ENCODE peak calls at places on chromosomes 7 and 10, in nine cellular contexts. I is hepatocyte, J is fibroblast of the aortic adventitia, E is Calu3, H is WERI-Rb-1, Q is K562, V is HL-60, S is stomach, Y is fibroblast of mammary gland. D is an unnamed sample.

GRCh38 chr10:6299234-6299633 is 96.5 kb downstream of the PFKFB3 start:
- DNase-seq in I (peak), J (no peak), E (peak), H (no peak), Q (peak), V (no peak), S (peak), Y (no peak), D (no peak)

GRCh38 chr10:65894379-65894778 is 1031.5 kb upstream of the LRRTM3 start:
- DNase-seq in I (no peak), J (no peak), E (no peak), H (no peak), Q (no peak), V (no peak), S (no peak), Y (no peak), D (no peak)

GRCh38 chr7:95330194-95331003 is 6.1 kb upstream of the PON1 start:
- DNase-seq in I (no peak), J (peak), E (no peak), H (no peak), Q (no peak), V (no peak), S (no peak), Y (peak), D (no peak)

GRCh38 chr10:21756707-21757600 is 222.9 kb downstream of the MLLT10 start:
- DNase-seq in I (no peak), J (no peak), E (no peak), H (no peak), Q (no peak), V (no peak), S (no peak), Y (no peak), D (no peak)

GRCh38 chr7:104552102-104552501 is 223.7 kb downstream of the LHFPL3 start:
- DNase-seq in I (peak), J (peak), E (peak), H (no peak), Q (peak), V (peak), S (peak), Y (peak), D (peak)

GRCh38 chr7:74174606-74175082 is 488 bp downstream of the EIF4H start:
- DNase-seq in I (peak), J (peak), E (peak), H (peak), Q (no peak), V (peak), S (peak), Y (peak), D (peak)

GRCh38 chr10:131997366-131998049 is 15.8 kb upstream of the BNIP3 start:
- DNase-seq in I (peak), J (peak), E (peak), H (no peak), Q (no peak), V (no peak), S (peak), Y (peak), D (peak)

GRCh38 chr7:69114374-69114773 is 483.9 kb upstream of the AUTS2 start:
- DNase-seq in I (no peak), J (no peak), E (no peak), H (no peak), Q (no peak), V (no peak), S (no peak), Y (peak), D (no peak)

GRCh38 chr7:51899611-51900010 is 583.0 kb upstream of the COBL start:
- DNase-seq in I (no peak), J (no peak), E (no peak), H (no peak), Q (no peak), V (no peak), S (no peak), Y (no peak), D (no peak)

GRCh38 chr10:68075550-68076004 is 494 bp upstream of the HERC4 start:
- DNase-seq in I (no peak), J (no peak), E (no peak), H (no peak), Q (no peak), V (no peak), S (no peak), Y (no peak), D (no peak)

GRCh38 chr7:84455788-84456187 is 261.2 kb upstream of the SEMA3A start:
- DNase-seq in I (no peak), J (peak), E (no peak), H (no peak), Q (no peak), V (no peak), S (no peak), Y (peak), D (no peak)

GRCh38 chr7:137669706-137670105 is 177.1 kb downstream of the DGKI start:
- DNase-seq in I (no peak), J (peak), E (no peak), H (no peak), Q (no peak), V (no peak), S (no peak), Y (peak), D (no peak)

GRCh38 chr10:69202332-69202731 is 17.8 kb upstream of the HKDC1 start:
- DNase-seq in I (no peak), J (peak), E (no peak), H (no peak), Q (no peak), V (no peak), S (no peak), Y (peak), D (no peak)

GRCh38 chr10:27944005-27944404 is 54.9 kb downstream of the ODAD2 start:
- DNase-seq in I (no peak), J (no peak), E (no peak), H (no peak), Q (no peak), V (no peak), S (no peak), Y (no peak), D (no peak)

GRCh38 chr10:49649294-49649693 is 30.2 kb upstream of the C10orf53 start:
- DNase-seq in I (no peak), J (no peak), E (no peak), H (no peak), Q (no peak), V (peak), S (peak), Y (no peak), D (peak)

GRCh38 chr7:108310351-108310750 is 145.9 kb downstream of the NRCAM start:
- DNase-seq in I (no peak), J (peak), E (no peak), H (no peak), Q (no peak), V (no peak), S (no peak), Y (peak), D (no peak)

GRCh38 chr7:38195804-38196595 is 18.0 kb downstream of the STARD3NL start:
- DNase-seq in I (no peak), J (peak), E (no peak), H (no peak), Q (no peak), V (no peak), S (no peak), Y (peak), D (no peak)

GRCh38 chr10:73857446-73857845 is 16.9 kb downstream of the CAMK2G start:
- DNase-seq in I (no peak), J (no peak), E (no peak), H (no peak), Q (no peak), V (no peak), S (no peak), Y (no peak), D (no peak)

GRCh38 chr7:48096273-48096672 is 7.2 kb downstream of the UPP1 start:
- DNase-seq in I (no peak), J (no peak), E (no peak), H (no peak), Q (no peak), V (no peak), S (no peak), Y (no peak), D (no peak)

GRCh38 chr7:35695987-35696386 is 1.1 kb upstream of the HERPUD2 start:
- DNase-seq in I (no peak), J (no peak), E (no peak), H (no peak), Q (no peak), V (no peak), S (no peak), Y (no peak), D (no peak)

GRCh38 chr7:27995228-27995627 is 185.4 kb downstream of the JAZF1 start:
- DNase-seq in I (no peak), J (no peak), E (no peak), H (no peak), Q (no peak), V (no peak), S (no peak), Y (no peak), D (no peak)

GRCh38 chr7:3140834-3141233 is 97.2 kb upstream of the CARD11 start:
- DNase-seq in I (no peak), J (no peak), E (no peak), H (no peak), Q (no peak), V (no peak), S (no peak), Y (no peak), D (no peak)

GRCh38 chr7:131438969-131439368 is 111.3 kb downstream of the MKLN1 start:
- DNase-seq in I (no peak), J (no peak), E (no peak), H (no peak), Q (no peak), V (no peak), S (no peak), Y (no peak), D (no peak)

GRCh38 chr7:117673367-117673766 is 193.5 kb downstream of the CFTR start:
- DNase-seq in I (peak), J (peak), E (peak), H (no peak), Q (no peak), V (no peak), S (peak), Y (no peak), D (no peak)

GRCh38 chr7:117675519-117676137 is 195.8 kb downstream of the CFTR start:
- DNase-seq in I (no peak), J (peak), E (no peak), H (no peak), Q (no peak), V (no peak), S (no peak), Y (no peak), D (no peak)

GRCh38 chr7:117674617-117675016 is 194.8 kb downstream of the CFTR start:
- DNase-seq in I (no peak), J (no peak), E (no peak), H (no peak), Q (no peak), V (no peak), S (no peak), Y (no peak), D (no peak)

GRCh38 chr7:117672433-117672832 is 192.6 kb downstream of the CFTR start:
- DNase-seq in I (no peak), J (no peak), E (no peak), H (no peak), Q (no peak), V (no peak), S (no peak), Y (no peak), D (no peak)

DNA sequence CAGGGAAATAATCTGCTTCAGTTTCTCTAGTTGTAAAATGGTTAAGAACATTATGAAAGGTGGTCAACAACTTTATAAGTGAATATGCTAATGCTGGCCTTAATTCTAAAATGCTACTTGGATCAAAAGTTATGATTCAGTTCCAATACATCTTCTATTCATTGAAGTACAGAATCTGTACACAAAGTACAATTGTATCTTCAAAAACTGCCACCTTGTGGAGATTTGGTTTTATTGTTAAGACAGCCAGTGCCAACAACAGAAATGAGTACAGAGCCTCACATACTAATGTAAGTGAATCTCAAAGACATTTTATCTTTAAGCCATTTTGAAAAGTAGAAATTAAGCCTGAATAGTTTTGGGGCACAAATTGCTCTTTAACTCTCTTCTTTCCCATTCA is 194.0 kb downstream of the CFTR start:
- DNase-seq in I (peak), J (peak), E (no peak), H (no peak), Q (no peak), V (no peak), S (no peak), Y (peak), D (no peak)
- TF ChIP-seq CTCF in I (peak), J (peak), E (no peak), H (no peak), Q (no peak), V (no peak), S (no peak), Y (peak), D (no peak)

DNA sequence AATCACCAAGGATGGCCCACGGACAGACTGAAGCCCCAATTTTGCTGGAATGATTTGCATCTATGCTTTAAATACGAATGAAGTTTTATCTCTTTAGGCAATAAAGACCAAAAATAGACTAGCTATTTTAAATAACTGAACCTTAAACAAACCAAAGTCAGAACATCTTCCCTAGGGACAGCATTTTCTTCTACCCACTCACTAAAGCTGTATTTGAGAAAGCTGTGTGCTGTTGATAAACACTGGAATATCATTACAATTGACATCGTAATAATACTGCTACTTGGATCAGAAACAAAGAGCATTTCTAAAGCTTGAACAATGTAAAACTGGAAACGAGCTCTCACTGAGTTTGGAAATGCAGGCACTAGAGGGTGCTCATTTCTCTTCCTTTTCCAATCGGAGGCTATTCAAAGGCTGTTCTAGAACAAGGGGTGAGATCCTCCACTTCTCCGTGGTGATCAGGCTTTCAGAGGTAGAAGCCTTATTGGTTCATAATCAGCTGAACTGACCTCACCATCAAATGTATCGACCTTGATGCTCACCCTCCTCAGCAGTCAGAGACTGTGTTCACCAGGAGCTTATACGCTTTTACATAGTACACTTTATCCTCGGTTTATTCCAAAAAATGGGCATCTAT is 225.3 kb upstream of the PRSS1 start:
- DNase-seq in I (no peak), J (no peak), E (no peak), H (no peak), Q (no peak), V (no peak), S (no peak), Y (no peak), D (no peak)
- TF ChIP-seq CTCF in I (peak), J (peak), E (no peak), H (no peak), Q (no peak), V (no peak), S (no peak), Y (peak), D (no peak)

GRCh38 chr7:1794888-1795542 is 124.9 kb downstream of the ELFN1 start:
- DNase-seq in I (no peak), J (no peak), E (no peak), H (no peak), Q (no peak), V (no peak), S (no peak), Y (no peak), D (no peak)
- TF ChIP-seq CTCF in I (no peak), J (peak), E (no peak), H (peak), Q (peak), V (no peak), S (no peak), Y (peak), D (no peak)

GRCh38 chr10:122126763-122127659 is 138.0 kb downstream of the TACC2 start:
- DNase-seq in I (peak), J (peak), E (peak), H (no peak), Q (no peak), V (no peak), S (no peak), Y (peak), D (no peak)

GRCh38 chr10:122130474-122131110 is 140.5 kb upstream of the BTBD16 start:
- DNase-seq in I (no peak), J (no peak), E (no peak), H (no peak), Q (no peak), V (no peak), S (no peak), Y (no peak), D (no peak)

GRCh38 chr10:122124808-122125207 is 135.8 kb downstream of the TACC2 start:
- DNase-seq in I (no peak), J (no peak), E (no peak), H (no peak), Q (no peak), V (no peak), S (no peak), Y (no peak), D (no peak)

GRCh38 chr10:122127943-122128342 is 139.0 kb downstream of the TACC2 start:
- DNase-seq in I (peak), J (no peak), E (no peak), H (peak), Q (no peak), V (no peak), S (no peak), Y (no peak), D (no peak)

GRCh38 chr10:122128357-122128756 is 139.4 kb downstream of the TACC2 start:
- DNase-seq in I (no peak), J (peak), E (no peak), H (no peak), Q (no peak), V (no peak), S (peak), Y (no peak), D (no peak)
- TF ChIP-seq CTCF in I (no peak), J (no peak), E (no peak), H (no peak), Q (no peak), V (no peak), S (no peak), Y (peak), D (no peak)

DNA sequence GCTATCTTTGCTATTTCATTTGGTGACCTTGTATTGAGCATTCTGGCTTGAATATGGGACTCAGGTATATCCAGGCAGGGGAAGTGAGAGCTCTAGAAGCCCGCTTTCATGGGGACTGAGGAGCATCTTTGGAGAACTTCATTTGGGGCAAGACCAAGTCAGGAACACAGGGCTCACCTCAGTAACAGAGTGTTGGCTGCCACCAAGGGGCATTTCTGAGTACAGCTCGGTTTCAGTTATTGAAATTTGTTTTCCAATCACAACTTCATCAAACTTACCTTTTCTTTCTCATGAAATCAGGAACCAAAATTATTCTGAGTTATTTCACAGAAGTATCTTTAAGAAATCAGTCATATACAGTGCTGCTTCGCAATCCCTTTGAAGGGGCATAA is 337.2 kb downstream of the C7orf25 start:
- DNase-seq in I (no peak), J (peak), E (no peak), H (no peak), Q (no peak), V (no peak), S (no peak), Y (peak), D (no peak)
- TF ChIP-seq CTCF in I (peak), J (peak), E (no peak), H (peak), Q (no peak), V (no peak), S (no peak), Y (peak), D (no peak)

DNA sequence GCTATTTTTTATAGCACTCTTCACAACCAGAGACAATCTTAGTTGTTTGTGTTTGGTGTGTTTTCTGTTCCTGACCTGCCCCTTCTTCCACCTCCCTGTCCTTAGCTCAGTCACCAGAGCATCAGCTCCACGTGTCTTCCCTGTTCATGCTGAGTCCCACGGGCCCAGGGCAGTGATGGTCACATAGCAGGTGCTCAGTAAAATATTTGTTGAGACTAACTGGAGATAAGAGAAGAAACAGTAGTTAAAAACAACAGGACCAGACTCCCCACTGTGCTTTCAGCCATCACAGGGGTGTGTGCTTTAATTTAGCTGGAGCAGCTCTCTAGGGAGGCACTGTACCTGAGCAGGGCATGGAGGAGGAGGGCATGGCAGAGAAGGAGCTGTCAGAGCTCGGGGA is 307.3 kb upstream of the ZNF32 start:
- DNase-seq in I (no peak), J (no peak), E (no peak), H (no peak), Q (no peak), V (no peak), S (no peak), Y (no peak), D (no peak)
- TF ChIP-seq CTCF in I (no peak), J (no peak), E (no peak), H (no peak), Q (no peak), V (no peak), S (no peak), Y (no peak), D (no peak)

DNA sequence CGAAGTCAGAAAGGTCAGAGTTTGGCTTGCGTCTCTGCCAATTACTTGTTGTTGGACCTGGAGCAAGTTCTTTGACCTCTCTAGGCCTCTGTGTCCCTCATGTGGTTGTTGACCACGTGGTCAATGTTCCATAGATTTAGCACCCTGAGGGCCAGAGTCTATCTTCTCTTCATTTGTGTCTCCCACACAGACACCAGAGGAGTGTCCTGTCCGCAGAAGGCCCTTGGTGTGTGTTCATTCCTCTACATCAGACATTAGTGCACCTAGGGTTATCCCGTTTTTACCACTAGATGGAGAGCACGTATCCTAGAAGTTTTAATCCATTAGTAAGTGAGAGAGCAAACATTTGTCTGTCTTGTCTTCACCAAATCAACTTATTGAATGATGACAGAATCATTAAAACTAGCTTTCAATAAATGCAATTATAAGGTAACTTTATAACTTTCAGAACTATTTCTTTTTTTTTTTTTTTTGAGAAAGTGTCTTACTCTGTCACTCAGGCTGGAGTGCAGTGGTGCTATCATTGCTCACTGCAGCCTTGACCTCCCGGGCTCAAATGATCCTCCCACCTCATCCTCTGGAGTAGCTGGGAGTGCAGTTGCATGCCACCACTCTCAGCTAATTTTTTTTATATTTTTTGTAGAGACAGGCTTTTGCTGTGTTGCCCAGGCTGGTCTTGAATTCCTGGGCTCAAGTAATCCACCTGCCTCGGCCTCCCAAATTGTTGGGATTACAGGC is 122.5 kb upstream of the ANKRD1 start:
- DNase-seq in I (peak), J (peak), E (peak), H (peak), Q (peak), V (no peak), S (no peak), Y (peak), D (no peak)
- TF ChIP-seq CTCF in I (peak), J (peak), E (peak), H (peak), Q (peak), V (peak), S (no peak), Y (peak), D (no peak)

GRCh38 chr7:156650042-156650441 is 9.5 kb downstream of the RNF32 start:
- DNase-seq in I (peak), J (no peak), E (peak), H (peak), Q (peak), V (no peak), S (peak), Y (peak), D (no peak)
- TF ChIP-seq CTCF in I (peak), J (peak), E (no peak), H (peak), Q (peak), V (no peak), S (no peak), Y (peak), D (no peak)

GRCh38 chr10:121628859-121629258 is 30.6 kb upstream of the FGFR2 start:
- DNase-seq in I (no peak), J (no peak), E (no peak), H (no peak), Q (no peak), V (no peak), S (no peak), Y (no peak), D (no peak)
- TF ChIP-seq CTCF in I (no peak), J (no peak), E (no peak), H (no peak), Q (no peak), V (no peak), S (no peak), Y (no peak), D (no peak)